ENCODE peak calls at places on chromosomes 2 and 18, in five cellular contexts. One of them, this sample, is unnamed.

GRCh38 chr2:27370816-27371620 is 602 bp downstream of the SNX17 start:
- DNase-seq in Peyer's patch: peak; percentile 58
- DNase-seq in ovary: peak; percentile 43
- DNase-seq in aorta: peak; percentile 83
- DNase-seq in pancreas: no peak
- DNase-seq in this sample: no peak

GRCh38 chr2:31729065-31729439 is 148.3 kb upstream of the SRD5A2 start:
- DNase-seq in aorta: no peak
- DNase-seq in pancreas: no peak
- DNase-seq in ovary: no peak
- DNase-seq in Peyer's patch: no peak
- DNase-seq in this sample: no peak

GRCh38 chr18:59055345-59056032 is 84.2 kb upstream of the SEC11C start:
- DNase-seq in pancreas: no peak
- DNase-seq in Peyer's patch: no peak
- DNase-seq in ovary: no peak
- DNase-seq in aorta: no peak
- DNase-seq in this sample: no peak

GRCh38 chr2:204024503-204024902 is 87.9 kb downstream of the ICOS start:
- DNase-seq in pancreas: peak; percentile 11
- DNase-seq in Peyer's patch: no peak
- DNase-seq in aorta: no peak
- DNase-seq in ovary: peak; percentile 27
- DNase-seq in this sample: no peak

GRCh38 chr2:45000921-45001628 is 8.2 kb downstream of the SIX2 start:
- DNase-seq in ovary: no peak
- DNase-seq in Peyer's patch: no peak
- DNase-seq in aorta: no peak
- DNase-seq in pancreas: peak; percentile 34
- DNase-seq in this sample: no peak

GRCh38 chr18:50113726-50114125 is 81.2 kb downstream of the MYO5B start:
- DNase-seq in aorta: no peak
- DNase-seq in pancreas: no peak
- DNase-seq in ovary: no peak
- DNase-seq in Peyer's patch: no peak
- DNase-seq in this sample: no peak

GRCh38 chr2:16204251-16204650 is 263.9 kb downstream of the MYCN start:
- DNase-seq in ovary: no peak
- DNase-seq in pancreas: no peak
- DNase-seq in Peyer's patch: no peak
- DNase-seq in aorta: no peak
- DNase-seq in this sample: no peak

GRCh38 chr18:9975658-9976057 is 61.8 kb downstream of the VAPA start:
- DNase-seq in ovary: no peak
- DNase-seq in aorta: no peak
- DNase-seq in Peyer's patch: no peak
- DNase-seq in pancreas: no peak
- DNase-seq in this sample: no peak

GRCh38 chr2:70560040-70560439 is 6.4 kb upstream of the TGFA start:
- DNase-seq in pancreas: no peak
- DNase-seq in ovary: no peak
- DNase-seq in Peyer's patch: no peak
- DNase-seq in aorta: no peak
- DNase-seq in this sample: no peak

GRCh38 chr2:37713258-37713700 is 41.8 kb upstream of the CDC42EP3 start:
- DNase-seq in aorta: no peak
- DNase-seq in ovary: no peak
- DNase-seq in pancreas: no peak
- DNase-seq in Peyer's patch: no peak
- DNase-seq in this sample: no peak

GRCh38 chr2:3343012-3343411 is 34.6 kb downstream of the EIPR1 start:
- DNase-seq in ovary: no peak
- DNase-seq in aorta: no peak
- DNase-seq in Peyer's patch: no peak
- DNase-seq in pancreas: no peak
- DNase-seq in this sample: no peak

GRCh38 chr18:48325115-48325670 is 84.0 kb downstream of the ZBTB7C start:
- DNase-seq in ovary: no peak
- DNase-seq in Peyer's patch: no peak
- DNase-seq in pancreas: no peak
- DNase-seq in aorta: no peak
- DNase-seq in this sample: no peak

GRCh38 chr2:159146930-159147666 is 139.4 kb downstream of the WDSUB1 start:
- DNase-seq in ovary: no peak
- DNase-seq in Peyer's patch: peak; percentile 86
- DNase-seq in pancreas: peak; percentile 58
- DNase-seq in aorta: no peak
- DNase-seq in this sample: no peak

GRCh38 chr2:192500550-192501200 is 305.9 kb upstream of the TMEFF2 start:
- DNase-seq in pancreas: no peak
- DNase-seq in aorta: no peak
- DNase-seq in ovary: no peak
- DNase-seq in Peyer's patch: no peak
- DNase-seq in this sample: no peak

GRCh38 chr2:44777542-44777941 is 164.0 kb upstream of the SIX3 start:
- DNase-seq in ovary: no peak
- DNase-seq in aorta: no peak
- DNase-seq in Peyer's patch: no peak
- DNase-seq in pancreas: no peak
- DNase-seq in this sample: no peak

GRCh38 chr2:59693176-59693959 is 860.1 kb downstream of the BCL11A start:
- DNase-seq in ovary: no peak
- DNase-seq in aorta: no peak
- DNase-seq in Peyer's patch: no peak
- DNase-seq in pancreas: no peak
- DNase-seq in this sample: no peak

GRCh38 chr2:238947920-238948710 is 100.2 kb downstream of the TWIST2 start:
- DNase-seq in Peyer's patch: peak; percentile 43
- DNase-seq in ovary: peak; percentile 62
- DNase-seq in pancreas: no peak
- DNase-seq in aorta: peak; percentile 78
- DNase-seq in this sample: no peak

GRCh38 chr2:20600756-20601325 is 50.1 kb downstream of the HS1BP3 start:
- DNase-seq in pancreas: no peak
- DNase-seq in aorta: no peak
- DNase-seq in Peyer's patch: no peak
- DNase-seq in ovary: no peak
- DNase-seq in this sample: no peak

GRCh38 chr2:6412533-6413085 is 453.1 kb downstream of the CMPK2 start:
- DNase-seq in Peyer's patch: no peak
- DNase-seq in ovary: no peak
- DNase-seq in pancreas: no peak
- DNase-seq in aorta: no peak
- DNase-seq in this sample: no peak

GRCh38 chr2:127220102-127220806 is at the start of gene CYP27C1:
- DNase-seq in aorta: no peak
- DNase-seq in Peyer's patch: no peak
- DNase-seq in pancreas: no peak
- DNase-seq in ovary: no peak
- DNase-seq in this sample: no peak

GRCh38 chr2:224973112-224974016 is 68.9 kb downstream of the DOCK10 start:
- DNase-seq in ovary: no peak
- DNase-seq in Peyer's patch: no peak
- DNase-seq in pancreas: no peak
- DNase-seq in aorta: no peak
- DNase-seq in this sample: no peak

GRCh38 chr2:232942831-232943230 is 70.2 kb downstream of the NGEF start:
- DNase-seq in aorta: no peak
- DNase-seq in Peyer's patch: no peak
- DNase-seq in pancreas: no peak
- DNase-seq in ovary: no peak
- DNase-seq in this sample: no peak

GRCh38 chr2:131039101-131039440 is 54.2 kb downstream of the FAM168B start:
- DNase-seq in aorta: no peak
- DNase-seq in ovary: no peak
- DNase-seq in pancreas: no peak
- DNase-seq in Peyer's patch: no peak
- DNase-seq in this sample: no peak

GRCh38 chr2:151872468-151872867 is 44.2 kb upstream of the ARL5A start:
- DNase-seq in Peyer's patch: no peak
- DNase-seq in aorta: no peak
- DNase-seq in ovary: no peak
- DNase-seq in pancreas: no peak
- DNase-seq in this sample: no peak

GRCh38 chr2:57965219-57965618 is 81.4 kb upstream of the VRK2 start:
- DNase-seq in pancreas: no peak
- DNase-seq in ovary: no peak
- DNase-seq in aorta: no peak
- DNase-seq in Peyer's patch: no peak
- DNase-seq in this sample: no peak

GRCh38 chr18:78659748-78660147 is 319.9 kb upstream of the SALL3 start:
- DNase-seq in Peyer's patch: no peak
- DNase-seq in ovary: no peak
- DNase-seq in pancreas: peak; percentile 23
- DNase-seq in aorta: no peak
- DNase-seq in this sample: no peak

GRCh38 chr2:97733341-97734035 is 20.1 kb downstream of the ZAP70 start:
- DNase-seq in pancreas: no peak
- DNase-seq in aorta: peak; percentile 61
- DNase-seq in Peyer's patch: peak; percentile 40
- DNase-seq in ovary: no peak
- DNase-seq in this sample: no peak

GRCh38 chr18:48408727-48409590 is at the start of gene ZBTB7C:
- DNase-seq in Peyer's patch: peak; percentile 68
- DNase-seq in aorta: peak; percentile 81
- DNase-seq in pancreas: peak; percentile 24
- DNase-seq in ovary: peak; percentile 32
- DNase-seq in this sample: no peak

GRCh38 chr2:149739880-149740265 is 152.3 kb upstream of the MMADHC start:
- DNase-seq in ovary: no peak
- DNase-seq in Peyer's patch: no peak
- DNase-seq in pancreas: no peak
- DNase-seq in aorta: no peak
- DNase-seq in this sample: no peak

GRCh38 chr18:52408800-52409302 is 68.9 kb downstream of the DCC start:
- DNase-seq in aorta: no peak
- DNase-seq in Peyer's patch: no peak
- DNase-seq in pancreas: no peak
- DNase-seq in ovary: no peak
- DNase-seq in this sample: no peak

GRCh38 chr18:52409732-52410131 is 69.7 kb downstream of the DCC start:
- DNase-seq in ovary: no peak
- DNase-seq in pancreas: no peak
- DNase-seq in aorta: no peak
- DNase-seq in Peyer's patch: no peak
- DNase-seq in this sample: no peak
- H3K9me3 ChIP-seq in ovary: no peaks in the 10 kb centered on the region
- H3K9me3 ChIP-seq in pancreas: no peaks in the 10 kb centered on the region
- H3K9me3 ChIP-seq in aorta: no peaks in the 10 kb centered on the region
- H3K9me3 ChIP-seq in Peyer's patch: no peaks in the 10 kb centered on the region
- H3K9me3 ChIP-seq in this sample: no peaks in the 10 kb centered on the region

GRCh38 chr2:43566461-43566729 is 29.4 kb downstream of the THADA start:
- DNase-seq in Peyer's patch: no peak
- DNase-seq in pancreas: no peak
- DNase-seq in aorta: no peak
- DNase-seq in ovary: no peak
- DNase-seq in this sample: no peak
- H3K4me3 ChIP-seq in Peyer's patch: no peak overlapping the region
- H3K4me3 ChIP-seq in pancreas: no peak overlapping the region
- H3K4me3 ChIP-seq in aorta: no peak overlapping the region
- H3K4me3 ChIP-seq in ovary: no peak overlapping the region
- H3K4me3 ChIP-seq in this sample: no peak overlapping the region

GRCh38 chr2:182754231-182754630 is 38.2 kb downstream of the DNAJC10 start:
- DNase-seq in pancreas: no peak
- DNase-seq in aorta: no peak
- DNase-seq in Peyer's patch: no peak
- DNase-seq in ovary: no peak
- DNase-seq in this sample: no peak

GRCh38 chr2:182763311-182763912 is 47.4 kb downstream of the DNAJC10 start:
- DNase-seq in Peyer's patch: no peak
- DNase-seq in pancreas: peak; percentile 26
- DNase-seq in aorta: no peak
- DNase-seq in ovary: peak; percentile 23
- DNase-seq in this sample: no peak

GRCh38 chr2:182761903-182762302 is 45.8 kb downstream of the DNAJC10 start:
- DNase-seq in aorta: no peak
- DNase-seq in Peyer's patch: no peak
- DNase-seq in ovary: peak; percentile 55
- DNase-seq in pancreas: no peak
- DNase-seq in this sample: no peak

DNA sequence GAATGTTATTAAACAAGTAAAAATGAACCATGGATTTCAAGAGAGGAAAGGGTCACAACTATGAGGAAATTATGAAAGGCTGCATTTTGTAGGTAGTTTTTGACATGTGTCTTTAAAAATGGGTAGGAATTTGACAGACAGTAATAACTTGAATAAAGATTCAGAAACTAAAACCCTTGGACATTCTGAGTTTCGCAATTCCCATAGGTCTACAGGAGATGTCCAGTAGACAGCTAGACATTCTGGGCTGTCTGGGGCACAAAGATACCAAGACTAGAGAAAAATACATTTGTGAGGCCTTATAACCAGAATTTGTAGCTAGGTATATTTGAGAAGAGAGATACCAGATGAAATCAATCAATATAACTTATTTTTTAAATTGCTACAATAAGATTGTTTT is 42.3 kb downstream of the DNAJC10 start:
- DNase-seq in pancreas: no peak
- DNase-seq in aorta: no peak
- DNase-seq in Peyer's patch: no peak
- DNase-seq in ovary: no peak
- DNase-seq in this sample: no peak
- H3K36me3 ChIP-seq in pancreas: peaks cover 3% of the 10 kb centered on the region
- H3K36me3 ChIP-seq in aorta: peaks cover 2% of the 10 kb centered on the region
- H3K36me3 ChIP-seq in Peyer's patch: peaks cover 49% of the 10 kb centered on the region
- H3K36me3 ChIP-seq in ovary: no peaks in the 10 kb centered on the region
- H3K36me3 ChIP-seq in this sample: peaks cover 52% of the 10 kb centered on the region

DNA sequence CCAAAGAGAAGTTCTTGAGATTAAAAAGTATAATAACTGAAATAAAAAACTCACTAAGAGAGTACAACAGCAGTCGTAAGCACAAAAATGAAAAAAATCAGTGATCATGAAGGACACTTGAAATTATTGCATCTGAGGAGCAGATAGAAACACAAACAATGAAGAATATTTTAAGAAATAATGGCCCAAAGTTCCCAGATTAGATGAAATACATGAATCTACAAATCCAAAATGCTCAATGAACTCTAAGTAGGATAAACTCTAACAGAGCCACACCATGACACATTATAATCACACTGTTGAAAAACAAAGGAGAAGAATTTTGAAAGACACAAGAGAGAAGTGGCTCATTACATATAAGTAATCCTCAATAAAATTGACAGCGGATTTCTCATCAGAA is 31.9 kb upstream of the EMILIN2 start:
- DNase-seq in aorta: no peak
- DNase-seq in Peyer's patch: no peak
- DNase-seq in ovary: no peak
- DNase-seq in pancreas: no peak
- DNase-seq in this sample: no peak
- H3K9me3 ChIP-seq in aorta: no peaks in the 10 kb centered on the region
- H3K9me3 ChIP-seq in Peyer's patch: peaks cover 5% of the 10 kb centered on the region
- H3K9me3 ChIP-seq in ovary: no peaks in the 10 kb centered on the region
- H3K9me3 ChIP-seq in pancreas: no peaks in the 10 kb centered on the region
- H3K9me3 ChIP-seq in this sample: no peaks in the 10 kb centered on the region

GRCh38 chr2:24077879-24078278 is 1.8 kb upstream of the SF3B6 start:
- DNase-seq in ovary: no peak
- DNase-seq in aorta: no peak
- DNase-seq in Peyer's patch: no peak
- DNase-seq in pancreas: no peak
- DNase-seq in this sample: no peak
- H3K4me3 ChIP-seq in ovary: no peak overlapping the region
- H3K4me3 ChIP-seq in aorta: no peak overlapping the region
- H3K4me3 ChIP-seq in Peyer's patch: peak overlapping the region; percentile 68
- H3K4me3 ChIP-seq in pancreas: peak overlapping the region; percentile 60
- H3K4me3 ChIP-seq in this sample: no peak overlapping the region

GRCh38 chr2:63891488-63892030 is 49.9 kb downstream of the UGP2 start:
- DNase-seq in aorta: no peak
- DNase-seq in pancreas: no peak
- DNase-seq in ovary: no peak
- DNase-seq in Peyer's patch: no peak
- DNase-seq in this sample: no peak
- H3K36me3 ChIP-seq in aorta: peaks cover 2% of the 10 kb centered on the region
- H3K36me3 ChIP-seq in pancreas: no peaks in the 10 kb centered on the region
- H3K36me3 ChIP-seq in ovary: no peaks in the 10 kb centered on the region
- H3K36me3 ChIP-seq in Peyer's patch: peaks cover 90% of the 10 kb centered on the region
- H3K36me3 ChIP-seq in this sample: peaks cover 34% of the 10 kb centered on the region

This sample was measured in CD4-positive, alpha-beta memory T cell.